ENCODE peak calls at places on chromosome X, in nine cellular contexts. I, Q, F, X, J, G, A, M and U are unnamed samples.

GRCh38 chrX:53269536-53270107 is 11.8 kb downstream of the IQSEC2 start:
- DNase-seq in I (no peak), Q (no peak), F (no peak), X (no peak), J (no peak), G (no peak), A (no peak), M (no peak), U (no peak)

GRCh38 chrX:41932885-41933284 is 9.5 kb upstream of the CASK start:
- DNase-seq in I (no peak), Q (no peak), F (no peak), X (no peak), J (no peak), G (no peak), A (no peak), M (no peak), U (no peak)

GRCh38 chrX:130340271-130340670 is 552 bp downstream of the SLC25A14 start:
- DNase-seq in I (no peak), Q (no peak), F (no peak), X (no peak), J (no peak), G (no peak), A (no peak), M (no peak), U (no peak)

GRCh38 chrX:11886745-11887144 is 128.7 kb downstream of the MSL3 start:
- DNase-seq in I (no peak), Q (peak), F (no peak), X (no peak), J (no peak), G (no peak), A (no peak), M (no peak), U (peak)

GRCh38 chrX:149511081-149511480 is 6.0 kb upstream of the IDS start:
- DNase-seq in I (no peak), Q (no peak), F (no peak), X (no peak), J (no peak), G (no peak), A (no peak), M (no peak), U (no peak)

GRCh38 chrX:72081605-72082320 is 50.0 kb downstream of the RTL5 start:
- DNase-seq in I (no peak), Q (no peak), F (no peak), X (no peak), J (no peak), G (no peak), A (no peak), M (no peak), U (no peak)

GRCh38 chrX:154734101-154734781 is 16.6 kb downstream of the GAB3 start:
- DNase-seq in I (peak), Q (no peak), F (no peak), X (no peak), J (no peak), G (peak), A (peak), M (no peak), U (peak)

GRCh38 chrX:12891915-12892506 is 14.4 kb upstream of the TLR8 start:
- DNase-seq in I (no peak), Q (no peak), F (no peak), X (no peak), J (no peak), G (no peak), A (no peak), M (no peak), U (no peak)

GRCh38 chrX:131677655-131678628 is 134.1 kb downstream of the OR13H1 start:
- DNase-seq in I (no peak), Q (peak), F (peak), X (peak), J (peak), G (no peak), A (no peak), M (peak), U (peak)

GRCh38 chrX:110108381-110108796 is 105.5 kb downstream of the TMEM164 start:
- DNase-seq in I (no peak), Q (no peak), F (no peak), X (no peak), J (no peak), G (no peak), A (no peak), M (no peak), U (peak)

GRCh38 chrX:134548257-134548732 is 88.3 kb downstream of the HPRT1 start:
- DNase-seq in I (no peak), Q (no peak), F (no peak), X (no peak), J (no peak), G (no peak), A (no peak), M (peak), U (no peak)

GRCh38 chrX:149145845-149146285 is 359.2 kb downstream of the IDS start:
- DNase-seq in I (no peak), Q (no peak), F (no peak), X (no peak), J (no peak), G (no peak), A (no peak), M (no peak), U (no peak)

GRCh38 chrX:64842492-64842891 is 133.8 kb downstream of the ZC4H2 start:
- DNase-seq in I (no peak), Q (no peak), F (peak), X (no peak), J (no peak), G (no peak), A (no peak), M (no peak), U (no peak)

GRCh38 chrX:97290199-97290598 is 406.5 kb downstream of the RPA4 start:
- DNase-seq in I (no peak), Q (no peak), F (no peak), X (no peak), J (no peak), G (no peak), A (no peak), M (no peak), U (no peak)

GRCh38 chrX:153740631-153741222 is 16.1 kb downstream of the ABCD1 start:
- DNase-seq in I (no peak), Q (no peak), F (no peak), X (no peak), J (no peak), G (no peak), A (no peak), M (no peak), U (no peak)

GRCh38 chrX:63506320-63506719 is 155.2 kb upstream of the SPIN4 start:
- DNase-seq in I (no peak), Q (peak), F (no peak), X (no peak), J (peak), G (no peak), A (no peak), M (peak), U (no peak)

GRCh38 chrX:71177327-71177726 is 32.7 kb downstream of the NLGN3 start:
- DNase-seq in I (no peak), Q (no peak), F (no peak), X (no peak), J (no peak), G (no peak), A (no peak), M (no peak), U (no peak)

GRCh38 chrX:12227412-12228041 is 89.3 kb downstream of the FRMPD4 start:
- DNase-seq in I (no peak), Q (no peak), F (no peak), X (no peak), J (no peak), G (no peak), A (no peak), M (no peak), U (no peak)

GRCh38 chrX:47643926-47644325 is 6.4 kb downstream of the ELK1 start:
- DNase-seq in I (no peak), Q (no peak), F (no peak), X (no peak), J (no peak), G (no peak), A (peak), M (no peak), U (no peak)

GRCh38 chrX:476724-477075 is 90.0 kb upstream of the PPP2R3B start:
- DNase-seq in I (no peak), Q (no peak), F (no peak), X (no peak), J (peak), G (no peak), A (peak), M (no peak), U (no peak)